ENCODE peak calls at places on chromosomes 4 and X, in four cellular contexts. S is colonic mucosa; W is lower lobe of right lung; Q is CD4-positive, CD25-positive, alpha-beta regulatory T cell. Y is an unnamed sample. For H3K4me1, the result is how much of the 10 kb centered on the place peaks cover.

GRCh38 chr4:52865305-52865704 is 3.2 kb downstream of the RASL11B start:
- DNase-seq in S (no peak), W (no peak), Q (no peak), Y (no peak)

GRCh38 chr4:103887191-103887590 is 167.4 kb upstream of the TACR3 start:
- DNase-seq in S (no peak), W (no peak), Q (no peak), Y (no peak)

GRCh38 chrX:78800694-78801093 is 53.2 kb downstream of the LPAR4 start:
- DNase-seq in S (no peak), W (no peak), Q (no peak), Y (no peak)

GRCh38 chr4:174332741-174333493 is 49.2 kb downstream of the CEP44 start:
- DNase-seq in S (no peak), W (no peak), Q (no peak), Y (peak)

GRCh38 chr4:10664408-10664807 is 20.2 kb downstream of the CLNK start:
- DNase-seq in S (no peak), W (no peak), Q (no peak), Y (peak)

GRCh38 chr4:183364025-183364424 is 41.8 kb upstream of the CLDN24 start:
- DNase-seq in S (no peak), W (no peak), Q (no peak), Y (no peak)

GRCh38 chr4:4228356-4228668 is 1.6 kb upstream of the OTOP1 start:
- DNase-seq in S (no peak), W (no peak), Q (no peak), Y (no peak)

GRCh38 chr4:158722291-158722916 is 792 bp downstream of the PPID start:
- DNase-seq in S (peak), W (no peak), Q (peak), Y (peak)

GRCh38 chr4:121706595-121707021 is 9.8 kb upstream of the ANXA5 start:
- DNase-seq in S (no peak), W (no peak), Q (no peak), Y (no peak)

GRCh38 chr4:128639586-128640270 is 169.8 kb upstream of the JADE1 start:
- DNase-seq in S (no peak), W (no peak), Q (no peak), Y (no peak)

GRCh38 chr4:128782875-128783614 is 26.5 kb upstream of the JADE1 start:
- DNase-seq in S (no peak), W (no peak), Q (no peak), Y (peak)

GRCh38 chr4:3317656-3318211 is 24.9 kb downstream of the RGS12 start:
- DNase-seq in S (peak), W (no peak), Q (no peak), Y (no peak)

GRCh38 chr4:118281611-118282442 is 71.0 kb downstream of the PRSS12 start:
- DNase-seq in S (no peak), W (no peak), Q (no peak), Y (peak)

GRCh38 chrX:57595381-57595811 is 3.6 kb downstream of the ZXDB start:
- DNase-seq in S (no peak), W (no peak), Q (peak), Y (peak)

GRCh38 chrX:134870419-134870818 is 120.4 kb upstream of the SMIM10 start:
- DNase-seq in S (no peak), W (no peak), Q (no peak), Y (no peak)

GRCh38 chrX:133745361-133745760 is 240.0 kb downstream of the GPC3 start:
- DNase-seq in S (no peak), W (no peak), Q (peak), Y (no peak)

GRCh38 chr4:56186808-56187523 is 200.3 kb downstream of the AASDH start:
- DNase-seq in S (no peak), W (no peak), Q (no peak), Y (no peak)

GRCh38 chrX:15956684-15957083 is 102.1 kb upstream of the AP1S2 start:
- DNase-seq in S (no peak), W (no peak), Q (no peak), Y (peak)

DNA sequence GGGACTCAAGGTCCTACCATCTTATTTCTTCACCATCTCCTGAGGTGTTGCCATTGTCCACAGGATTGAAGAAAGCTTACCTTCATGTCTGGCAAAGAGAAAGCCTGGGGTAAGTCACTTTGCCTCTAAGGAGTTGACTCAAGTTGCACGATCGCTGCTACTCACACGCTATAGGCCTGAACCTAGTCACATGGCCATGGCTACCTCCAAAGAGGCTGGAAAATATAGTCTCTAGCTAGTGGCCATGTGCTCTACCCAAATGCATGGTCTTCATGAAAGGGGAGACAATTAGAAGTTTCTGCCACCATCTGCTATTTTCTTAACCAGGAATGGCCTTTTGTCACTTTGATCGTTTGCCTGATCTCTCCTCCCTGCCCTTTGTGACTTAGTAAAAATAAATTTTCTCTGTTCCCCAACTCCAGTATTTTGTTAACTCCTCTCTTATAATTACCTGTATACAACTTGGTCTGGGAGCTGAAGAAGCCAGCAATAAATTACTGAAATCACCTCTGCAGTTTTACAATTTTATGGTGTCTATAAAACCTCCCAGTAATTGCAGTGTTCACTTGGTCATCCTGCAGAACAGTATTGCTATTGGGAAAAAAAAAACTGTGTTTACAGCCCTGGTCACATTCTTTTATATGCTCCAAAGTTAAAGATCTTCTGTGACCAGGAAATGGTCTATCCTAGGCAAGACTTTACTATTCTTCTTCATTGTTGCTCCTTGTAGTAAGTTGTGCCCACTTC is 126.7 kb upstream of the TSPAN5 start:
- DNase-seq in S (no peak), W (no peak), Q (no peak), Y (no peak)
- H3K27ac ChIP-seq in S (peak), W (no peak), Q (no peak), Y (no peak)

GRCh38 chr4:77002321-77002720 is 52.8 kb downstream of the SEPTIN11 start:
- DNase-seq in S (no peak), W (no peak), Q (no peak), Y (no peak)
- H3K4me1 ChIP-seq in S (under half), W (under half), Q (under half), Y (under half)

GRCh38 chrX:44961817-44962607 is 89.0 kb downstream of the KDM6A start:
- DNase-seq in S (no peak), W (no peak), Q (peak), Y (no peak)
- H3K27ac ChIP-seq in S (no peak), W (no peak), Q (peak), Y (no peak)

DNA sequence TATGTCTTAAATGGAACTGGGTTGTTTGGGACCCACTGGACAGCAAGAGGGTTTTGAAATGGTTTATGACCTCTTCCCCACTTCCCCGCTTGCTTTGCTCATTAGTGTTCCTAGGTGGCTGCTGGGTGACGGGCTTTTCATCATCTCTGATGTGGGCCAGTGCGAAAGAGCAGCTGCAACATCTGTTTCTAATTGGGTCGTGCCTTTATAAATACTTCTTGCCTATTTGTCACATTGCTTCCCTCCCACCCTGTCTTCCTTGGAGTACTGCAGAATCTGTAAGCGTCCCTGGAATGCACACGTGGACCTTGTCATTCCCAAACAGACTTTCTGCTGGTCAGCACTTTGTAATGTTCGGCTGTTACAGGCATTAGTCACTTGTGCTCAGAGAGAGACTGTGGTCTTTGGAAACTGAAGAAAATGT is 35.2 kb downstream of the SEPTIN11 start:
- DNase-seq in S (no peak), W (no peak), Q (no peak), Y (peak)
- H3K4me1 ChIP-seq in S (under half), W (half or more), Q (under half), Y (under half)

GRCh38 chrX:47543496-47543895 is 17.5 kb upstream of the ARAF start:
- DNase-seq in S (no peak), W (no peak), Q (no peak), Y (no peak)
- H3K27ac ChIP-seq in S (no peak), W (no peak), Q (no peak), Y (no peak)

Y was measured in foreskin keratinocyte.